ENCODE peak calls at places on chromosomes 11 and 22, in eight cellular contexts. B is endothelial cell; E is central memory CD8-positive, alpha-beta T cell; D is germinal center; N is HFF-Myc; K is lung; Q is tibial artery; G is NCI-H1417 treated with DMSO at 0.1 percent for 48 hours. I is an unnamed sample.

GRCh38 chr22:22110548-22111266 is 128.1 kb upstream of the TOP3B start:
- DNase-seq in B (peak; percentile 70), E (peak; percentile 30), D (peak; percentile 91), N (peak; percentile 12), K (no peak), Q (no peak), G (no peak), I (no peak)

GRCh38 chr11:121070951-121071350 is 30.1 kb upstream of the TECTA start:
- DNase-seq in B (no peak), E (no peak), D (no peak), N (no peak), K (no peak), Q (no peak), G (no peak), I (no peak)

GRCh38 chr22:32574957-32575893 is 100.6 kb downstream of the FBXO7 start:
- DNase-seq in B (no peak), E (no peak), D (no peak), N (no peak), K (no peak), Q (no peak), G (no peak), I (no peak)

GRCh38 chr11:47152953-47153950 is 23.4 kb downstream of the ARFGAP2 start:
- DNase-seq in B (peak; percentile 89), E (peak; percentile 28), D (peak; percentile 80), N (peak; percentile 81), K (peak; percentile 75), Q (peak; percentile 85), G (no peak), I (peak; percentile 63)

GRCh38 chr22:39220897-39221850 is 23.6 kb downstream of the PDGFB start:
- DNase-seq in B (no peak), E (no peak), D (no peak), N (no peak), K (no peak), Q (no peak), G (no peak), I (no peak)

GRCh38 chr11:73203322-73203721 is 14.8 kb upstream of the P2RY2 start:
- DNase-seq in B (no peak), E (no peak), D (no peak), N (no peak), K (no peak), Q (no peak), G (no peak), I (no peak)

GRCh38 chr22:36587289-36588154 is 58.6 kb upstream of the EIF3D start:
- DNase-seq in B (no peak), E (no peak), D (no peak), N (no peak), K (no peak), Q (no peak), G (no peak), I (no peak)

GRCh38 chr11:30596832-30597231 is 10.7 kb upstream of the MPPED2 start:
- DNase-seq in B (no peak), E (no peak), D (no peak), N (no peak), K (no peak), Q (no peak), G (no peak), I (no peak)

GRCh38 chr11:429931-430456 is 11.8 kb downstream of the ANO9 start:
- DNase-seq in B (no peak), E (no peak), D (no peak), N (no peak), K (no peak), Q (no peak), G (no peak), I (no peak)

GRCh38 chr22:49487950-49488349 is 339.7 kb downstream of the BRD1 start:
- DNase-seq in B (no peak), E (no peak), D (no peak), N (no peak), K (no peak), Q (no peak), G (no peak), I (no peak)

GRCh38 chr22:35330258-35330861 is 30.7 kb downstream of the TOM1 start:
- DNase-seq in B (no peak), E (no peak), D (peak; percentile 44), N (peak; percentile 67), K (peak; percentile 75), Q (peak; percentile 88), G (no peak), I (peak; percentile 71)

GRCh38 chr11:131745405-131745804 is 375.0 kb downstream of the NTM start:
- DNase-seq in B (no peak), E (no peak), D (no peak), N (no peak), K (no peak), Q (no peak), G (no peak), I (no peak)

GRCh38 chr11:83187463-83187862 is 6.0 kb upstream of the ANKRD42 start:
- DNase-seq in B (no peak), E (no peak), D (no peak), N (no peak), K (no peak), Q (no peak), G (no peak), I (no peak)

GRCh38 chr11:110295487-110296225 is 758 bp downstream of the RDX start:
- DNase-seq in B (peak; percentile 44), E (no peak), D (peak; percentile 66), N (no peak), K (peak; percentile 42), Q (peak; percentile 74), G (no peak), I (peak; percentile 17)

GRCh38 chr11:88979641-88980040 is 86.1 kb downstream of the GRM5 start:
- DNase-seq in B (no peak), E (no peak), D (no peak), N (no peak), K (no peak), Q (no peak), G (no peak), I (no peak)

GRCh38 chr22:19595532-19595931 is 71.3 kb upstream of the CLDN5 start:
- DNase-seq in B (no peak), E (no peak), D (no peak), N (no peak), K (no peak), Q (no peak), G (no peak), I (no peak)

GRCh38 chr11:68423481-68423880 is 37.1 kb upstream of the PPP6R3 start:
- DNase-seq in B (no peak), E (no peak), D (no peak), N (no peak), K (no peak), Q (no peak), G (no peak), I (no peak)

GRCh38 chr22:40236131-40236665 is 58.5 kb downstream of the TNRC6B start:
- DNase-seq in B (no peak), E (no peak), D (no peak), N (no peak), K (no peak), Q (no peak), G (no peak), I (no peak)

GRCh38 chr11:17771841-17772401 is 37.3 kb downstream of the KCNC1 start:
- DNase-seq in B (no peak), E (no peak), D (no peak), N (no peak), K (no peak), Q (peak; percentile 51), G (no peak), I (no peak)

GRCh38 chr11:43925932-43926505 is 16.4 kb upstream of the C11orf96 start:
- DNase-seq in B (no peak), E (no peak), D (no peak), N (no peak), K (no peak), Q (peak; percentile 77), G (no peak), I (no peak)

GRCh38 chr11:70048279-70049024 is 29.7 kb upstream of the ANO1 start:
- DNase-seq in B (peak; percentile 24), E (no peak), D (no peak), N (no peak), K (no peak), Q (no peak), G (no peak), I (no peak)

GRCh38 chr11:71355266-71355665 is 92.9 kb downstream of the DHCR7 start:
- DNase-seq in B (no peak), E (no peak), D (no peak), N (no peak), K (no peak), Q (no peak), G (no peak), I (no peak)

GRCh38 chr11:88326112-88326511 is 11.4 kb downstream of the CTSC start:
- DNase-seq in B (no peak), E (no peak), D (no peak), N (no peak), K (no peak), Q (no peak), G (no peak), I (no peak)

GRCh38 chr11:105609341-105609781 is 512 bp upstream of the GRIA4 start:
- DNase-seq in B (peak; percentile 43), E (no peak), D (no peak), N (no peak), K (no peak), Q (no peak), G (peak; percentile 5), I (no peak)

GRCh38 chr11:11732116-11732515 is 109.7 kb upstream of the USP47 start:
- DNase-seq in B (no peak), E (no peak), D (no peak), N (no peak), K (no peak), Q (no peak), G (no peak), I (no peak)

GRCh38 chr22:25754527-25755202 is 12.7 kb downstream of the MYO18B start:
- DNase-seq in B (no peak), E (no peak), D (no peak), N (no peak), K (no peak), Q (peak; percentile 97), G (no peak), I (no peak)

GRCh38 chr22:36411589-36412258 is 24.0 kb upstream of the MYH9 start:
- DNase-seq in B (no peak), E (no peak), D (no peak), N (no peak), K (no peak), Q (no peak), G (no peak), I (no peak)

GRCh38 chr11:6657346-6657745 is 1.7 kb upstream of the DCHS1 start:
- DNase-seq in B (no peak), E (no peak), D (no peak), N (no peak), K (no peak), Q (no peak), G (no peak), I (no peak)

GRCh38 chr22:46171940-46172339 is 21.6 kb downstream of the PPARA start:
- DNase-seq in B (no peak), E (no peak), D (no peak), N (peak; percentile 85), K (no peak), Q (no peak), G (no peak), I (no peak)

GRCh38 chr11:128920651-128921050 is 22.0 kb downstream of the TP53AIP1 start:
- DNase-seq in B (no peak), E (no peak), D (no peak), N (no peak), K (no peak), Q (no peak), G (no peak), I (no peak)

GRCh38 chr11:15793032-15793996 is 563.0 kb downstream of the SOX6 start:
- DNase-seq in B (no peak), E (no peak), D (no peak), N (no peak), K (no peak), Q (no peak), G (no peak), I (no peak)

GRCh38 chr22:42039271-42039670 is 31.3 kb downstream of the NAGA start:
- DNase-seq in B (no peak), E (no peak), D (no peak), N (no peak), K (no peak), Q (no peak), G (no peak), I (no peak)

GRCh38 chr22:25167834-25168601 is 31.6 kb upstream of the CRYBB3 start:
- DNase-seq in B (no peak), E (no peak), D (no peak), N (no peak), K (no peak), Q (no peak), G (no peak), I (no peak)